ENCODE peak calls at places on chromosomes 12 and 14, in four cellular contexts. One of them, this sample, is unnamed.

GRCh38 chr12:105581420-105581819 is 250.9 kb downstream of the C12orf75 start:
- DNase-seq in A673: no peak
- DNase-seq in stomach: no peak
- DNase-seq in astrocyte of the spinal cord: no peak
- DNase-seq in this sample: no peak

GRCh38 chr12:108253540-108253939 is 85.6 kb downstream of the CMKLR1 start:
- DNase-seq in A673: peak; percentile 13
- DNase-seq in stomach: no peak
- DNase-seq in astrocyte of the spinal cord: no peak
- DNase-seq in this sample: no peak

GRCh38 chr12:5076761-5077160 is 33.1 kb downstream of the KCNA5 start:
- DNase-seq in A673: no peak
- DNase-seq in stomach: no peak
- DNase-seq in astrocyte of the spinal cord: no peak
- DNase-seq in this sample: no peak

GRCh38 chr12:1936406-1937320 is 18.2 kb upstream of the CACNA2D4 start:
- DNase-seq in A673: peak; percentile 31
- DNase-seq in stomach: peak; percentile 91
- DNase-seq in astrocyte of the spinal cord: peak; percentile 76
- DNase-seq in this sample: peak; percentile 38

GRCh38 chr12:102501773-102502172 is 21.4 kb upstream of the IGF1 start:
- DNase-seq in A673: no peak
- DNase-seq in stomach: no peak
- DNase-seq in astrocyte of the spinal cord: no peak
- DNase-seq in this sample: peak; percentile 72

GRCh38 chr12:94126067-94126466 is 22.3 kb upstream of the PLXNC1 start:
- DNase-seq in A673: no peak
- DNase-seq in stomach: no peak
- DNase-seq in astrocyte of the spinal cord: no peak
- DNase-seq in this sample: no peak

GRCh38 chr12:49580572-49581535 is 12.9 kb upstream of the MCRS1 start:
- DNase-seq in A673: peak; percentile 84
- DNase-seq in stomach: peak; percentile 78
- DNase-seq in astrocyte of the spinal cord: peak; percentile 66
- DNase-seq in this sample: peak; percentile 73

GRCh38 chr12:128797119-128798118 is 26.3 kb downstream of the SLC15A4 start:
- DNase-seq in A673: peak; percentile 78
- DNase-seq in stomach: no peak
- DNase-seq in astrocyte of the spinal cord: peak; percentile 64
- DNase-seq in this sample: no peak

GRCh38 chr14:101813833-101814232 is 52.3 kb downstream of the PPP2R5C start:
- DNase-seq in A673: no peak
- DNase-seq in stomach: no peak
- DNase-seq in astrocyte of the spinal cord: no peak
- DNase-seq in this sample: no peak

GRCh38 chr14:52829527-52829926 is 38.1 kb upstream of the GNPNAT1 start:
- DNase-seq in A673: no peak
- DNase-seq in stomach: no peak
- DNase-seq in astrocyte of the spinal cord: no peak
- DNase-seq in this sample: no peak

GRCh38 chr12:71780207-71780822 is 25.7 kb downstream of the RAB21 start:
- DNase-seq in A673: peak; percentile 77
- DNase-seq in stomach: peak; percentile 29
- DNase-seq in astrocyte of the spinal cord: peak; percentile 46
- DNase-seq in this sample: peak; percentile 63

GRCh38 chr14:48323655-48324054 is 648.2 kb upstream of the MDGA2 start:
- DNase-seq in A673: no peak
- DNase-seq in stomach: no peak
- DNase-seq in astrocyte of the spinal cord: peak; percentile 1
- DNase-seq in this sample: peak; percentile 5

GRCh38 chr12:3751151-3752095 is 1.5 kb downstream of the CRACR2A start:
- DNase-seq in A673: no peak
- DNase-seq in stomach: no peak
- DNase-seq in astrocyte of the spinal cord: no peak
- DNase-seq in this sample: no peak

GRCh38 chr12:77923882-77924281 is 93.2 kb downstream of the NAV3 start:
- DNase-seq in A673: peak; percentile 76
- DNase-seq in stomach: no peak
- DNase-seq in astrocyte of the spinal cord: peak; percentile 21
- DNase-seq in this sample: peak; percentile 22

GRCh38 chr12:131831635-131832041 is 3.4 kb downstream of the MMP17 start:
- DNase-seq in A673: peak; percentile 93
- DNase-seq in stomach: no peak
- DNase-seq in astrocyte of the spinal cord: no peak
- DNase-seq in this sample: peak; percentile 68

GRCh38 chr12:90250766-90251165 is 542.1 kb upstream of the ATP2B1 start:
- DNase-seq in A673: no peak
- DNase-seq in stomach: no peak
- DNase-seq in astrocyte of the spinal cord: peak; percentile 58
- DNase-seq in this sample: no peak

GRCh38 chr14:71206123-71206522 is 298.9 kb downstream of the PCNX1 start:
- DNase-seq in A673: no peak
- DNase-seq in stomach: no peak
- DNase-seq in astrocyte of the spinal cord: no peak
- DNase-seq in this sample: no peak

GRCh38 chr14:71206766-71207371 is 299.6 kb downstream of the PCNX1 start:
- DNase-seq in A673: peak; percentile 77
- DNase-seq in stomach: peak; percentile 26
- DNase-seq in astrocyte of the spinal cord: peak; percentile 88
- DNase-seq in this sample: peak; percentile 42

GRCh38 chr14:71209888-71210287 is 302.6 kb downstream of the PCNX1 start:
- DNase-seq in A673: no peak
- DNase-seq in stomach: no peak
- DNase-seq in astrocyte of the spinal cord: no peak
- DNase-seq in this sample: peak; percentile 49

GRCh38 chr14:71212093-71212492 is 304.8 kb downstream of the PCNX1 start:
- DNase-seq in A673: no peak
- DNase-seq in stomach: no peak
- DNase-seq in astrocyte of the spinal cord: no peak
- DNase-seq in this sample: no peak

DNA sequence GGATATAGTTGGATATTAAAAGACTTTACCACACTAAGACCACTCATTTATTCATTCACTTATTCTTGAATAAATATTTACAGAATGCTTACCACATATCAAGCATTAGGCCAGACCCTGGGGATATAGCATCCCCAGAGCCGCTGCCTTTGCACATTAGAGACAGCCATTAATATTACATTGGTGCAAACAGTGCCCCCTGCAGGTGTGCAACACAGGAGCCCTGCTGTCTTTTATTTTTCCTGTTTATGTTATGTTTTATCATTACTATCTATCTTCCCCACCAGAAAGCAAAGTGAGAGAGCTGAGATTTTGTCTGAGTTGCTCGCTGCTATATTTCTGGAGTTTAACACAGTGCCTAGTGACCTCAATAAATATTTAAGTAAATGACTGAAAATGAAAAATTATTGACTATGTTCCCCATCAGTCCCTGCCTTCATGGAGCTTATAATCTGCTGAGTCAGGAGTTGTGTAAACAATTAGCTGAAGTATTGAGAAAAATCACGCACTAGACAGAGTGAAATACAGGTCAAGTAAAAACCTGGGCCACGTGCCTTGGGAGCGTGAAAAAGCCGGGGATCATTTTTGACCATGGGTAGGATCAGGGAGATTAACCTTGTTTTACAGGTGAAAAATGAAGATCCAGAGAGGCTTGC is 301.6 kb downstream of the PCNX1 start:
- DNase-seq in A673: no peak
- DNase-seq in stomach: no peak
- DNase-seq in astrocyte of the spinal cord: no peak
- DNase-seq in this sample: no peak
- TF ChIP-seq CTCF in A673: peak; percentile 40
- TF ChIP-seq CTCF in stomach: no peak
- TF ChIP-seq CTCF in astrocyte of the spinal cord: no peak
- TF ChIP-seq CTCF in this sample: peak; percentile 11

DNA sequence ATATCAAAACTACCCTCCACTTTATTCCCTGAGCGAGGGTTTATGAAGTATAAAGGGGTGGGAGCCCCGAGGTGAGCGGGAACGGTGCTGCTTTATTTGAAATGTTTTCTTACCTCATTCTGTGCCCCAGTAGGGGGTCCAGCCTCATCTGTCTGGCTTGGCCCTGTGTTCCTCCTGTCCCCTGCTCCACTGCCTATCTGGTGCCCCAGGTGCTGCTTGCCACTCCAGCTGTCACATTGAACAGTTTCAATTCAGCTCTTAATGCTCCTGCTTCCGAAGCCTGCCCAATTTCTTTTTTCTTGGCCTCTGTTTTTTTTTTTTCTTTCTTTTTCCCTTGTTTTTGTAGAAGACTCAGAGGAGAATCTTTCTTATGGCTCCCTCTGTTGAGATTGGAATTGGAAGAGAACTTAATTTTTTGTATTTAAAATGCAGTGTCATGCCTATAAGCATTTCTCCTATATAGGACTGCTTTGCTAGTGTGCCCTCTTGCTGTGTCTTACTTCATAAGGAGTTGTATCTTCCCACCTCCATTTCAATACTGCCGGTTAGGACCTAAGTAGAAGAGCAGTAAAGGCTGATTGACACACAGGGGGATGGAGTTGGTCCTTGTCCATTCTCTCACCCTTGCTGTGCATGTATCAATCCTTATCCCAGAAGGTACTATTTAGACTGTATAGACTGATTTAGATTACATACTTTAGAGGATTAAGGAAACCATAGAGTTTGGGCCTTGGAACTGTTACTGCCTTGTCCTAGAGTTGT is 2.3 kb downstream of the ATXN7L3B start:
- DNase-seq in A673: peak; percentile 19
- DNase-seq in stomach: no peak
- DNase-seq in astrocyte of the spinal cord: no peak
- DNase-seq in this sample: peak; percentile 6
- H3K4me3 ChIP-seq in A673: peak overlapping the region; percentile 88
- H3K4me3 ChIP-seq in stomach: peak overlapping the region; percentile 74
- H3K4me3 ChIP-seq in astrocyte of the spinal cord: peak overlapping the region; percentile 87
- H3K4me3 ChIP-seq in this sample: peak overlapping the region; percentile 89

GRCh38 chr12:125683748-125684381 is 618.6 kb downstream of the AACS start:
- DNase-seq in A673: no peak
- DNase-seq in stomach: peak; percentile 70
- DNase-seq in astrocyte of the spinal cord: no peak
- DNase-seq in this sample: no peak
- TF ChIP-seq CTCF in A673: peak; percentile 53
- TF ChIP-seq CTCF in stomach: no peak
- TF ChIP-seq CTCF in astrocyte of the spinal cord: no peak
- TF ChIP-seq CTCF in this sample: no peak

GRCh38 chr12:126144603-126145002 is 1079.4 kb downstream of the AACS start:
- DNase-seq in A673: no peak
- DNase-seq in stomach: no peak
- DNase-seq in astrocyte of the spinal cord: no peak
- DNase-seq in this sample: no peak
- H3K4me3 ChIP-seq in A673: no peak overlapping the region
- H3K4me3 ChIP-seq in stomach: no peak overlapping the region
- H3K4me3 ChIP-seq in astrocyte of the spinal cord: no peak overlapping the region
- H3K4me3 ChIP-seq in this sample: no peak overlapping the region

DNA sequence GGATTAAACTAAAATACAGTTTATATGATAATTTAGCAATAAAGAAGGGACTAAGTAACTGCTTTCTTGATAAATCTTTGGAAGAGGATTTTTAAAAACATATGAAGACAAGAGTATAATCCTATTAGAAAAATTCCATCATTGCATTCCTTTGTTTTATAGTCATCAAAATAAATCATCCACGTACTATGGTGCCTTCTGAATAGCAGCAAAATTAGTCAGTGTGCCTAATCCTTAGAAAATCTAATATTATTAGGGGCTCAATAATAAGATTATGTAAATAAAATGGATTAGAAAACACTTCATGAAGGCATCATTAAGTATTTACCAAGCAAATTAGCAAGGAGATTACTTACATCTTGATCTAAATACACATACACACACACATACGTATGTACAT is 102.1 kb downstream of the KCNH5 start:
- DNase-seq in A673: peak; percentile 33
- DNase-seq in stomach: no peak
- DNase-seq in astrocyte of the spinal cord: peak; percentile 10
- DNase-seq in this sample: no peak
- TF ChIP-seq CTCF in A673: no peak
- TF ChIP-seq CTCF in stomach: no peak
- TF ChIP-seq CTCF in astrocyte of the spinal cord: no peak
- TF ChIP-seq CTCF in this sample: no peak

GRCh38 chr12:50923361-50924130 is 28.8 kb upstream of the HIGD1C start:
- DNase-seq in A673: no peak
- DNase-seq in stomach: no peak
- DNase-seq in astrocyte of the spinal cord: no peak
- DNase-seq in this sample: no peak

GRCh38 chr12:50924439-50925341 is 27.7 kb upstream of the HIGD1C start:
- DNase-seq in A673: peak; percentile 92
- DNase-seq in stomach: peak; percentile 95
- DNase-seq in astrocyte of the spinal cord: peak; percentile 98
- DNase-seq in this sample: peak; percentile 99

GRCh38 chr12:50924131-50924438 is 28.3 kb upstream of the HIGD1C start:
- DNase-seq in A673: no peak
- DNase-seq in stomach: no peak
- DNase-seq in astrocyte of the spinal cord: no peak
- DNase-seq in this sample: no peak

GRCh38 chr12:50925342-50925651 is 27.0 kb upstream of the HIGD1C start:
- DNase-seq in A673: no peak
- DNase-seq in stomach: no peak
- DNase-seq in astrocyte of the spinal cord: no peak
- DNase-seq in this sample: no peak

DNA sequence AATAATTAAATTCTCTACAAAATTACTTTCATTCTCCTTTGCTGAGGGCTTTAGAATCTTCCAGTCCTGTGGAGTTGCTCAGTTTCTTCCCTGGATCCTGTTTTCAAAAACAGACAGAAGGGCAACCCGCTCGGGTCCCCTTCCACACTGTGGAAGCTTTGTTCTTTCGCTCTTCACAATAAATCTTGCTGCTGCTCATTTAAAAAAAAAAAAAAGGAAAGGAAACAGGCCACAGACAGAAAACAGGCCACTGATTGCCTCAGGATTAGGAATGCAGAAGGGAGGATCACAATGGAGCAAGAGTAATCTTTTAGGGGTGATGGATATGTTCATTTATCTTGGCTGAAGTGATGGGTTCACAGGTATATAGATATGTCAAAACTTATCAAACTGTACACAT is 29.5 kb upstream of the HIGD1C start:
- DNase-seq in A673: no peak
- DNase-seq in stomach: no peak
- DNase-seq in astrocyte of the spinal cord: no peak
- DNase-seq in this sample: peak; percentile 85
- H3K4me3 ChIP-seq in A673: no peak overlapping the region
- H3K4me3 ChIP-seq in stomach: no peak overlapping the region
- H3K4me3 ChIP-seq in astrocyte of the spinal cord: no peak overlapping the region
- H3K4me3 ChIP-seq in this sample: no peak overlapping the region

GRCh38 chr12:127297327-127297726 is 969.6 kb upstream of the TMEM132C start:
- DNase-seq in A673: no peak
- DNase-seq in stomach: no peak
- DNase-seq in astrocyte of the spinal cord: no peak
- DNase-seq in this sample: no peak
- TF ChIP-seq CTCF in A673: no peak
- TF ChIP-seq CTCF in stomach: no peak
- TF ChIP-seq CTCF in astrocyte of the spinal cord: no peak
- TF ChIP-seq CTCF in this sample: no peak